ENCODE peak calls at places on chromosomes 7 and 10, in five cellular contexts. One of them, this sample, is unnamed.

GRCh38 chr7:93941956-93942355 is 20.4 kb downstream of the GNG11 start:
- DNase-seq in fibroblast of lung: peak
- DNase-seq in breast epithelium: no peak
- DNase-seq in HCT116: no peak
- DNase-seq in thoracic aorta: no peak
- DNase-seq in this sample: no peak

GRCh38 chr10:116015922-116016321 is 257.1 kb downstream of the GFRA1 start:
- DNase-seq in HCT116: no peak
- DNase-seq in thoracic aorta: no peak
- DNase-seq in breast epithelium: no peak
- DNase-seq in fibroblast of lung: no peak
- DNase-seq in this sample: no peak

GRCh38 chr10:93208717-93209464 is 135.2 kb downstream of the CYP26A1 start:
- DNase-seq in breast epithelium: peak
- DNase-seq in HCT116: no peak
- DNase-seq in thoracic aorta: no peak
- DNase-seq in fibroblast of lung: peak
- DNase-seq in this sample: no peak

GRCh38 chr7:18040196-18040595 is 12.6 kb upstream of the PRPS1L1 start:
- DNase-seq in HCT116: no peak
- DNase-seq in fibroblast of lung: peak
- DNase-seq in breast epithelium: no peak
- DNase-seq in thoracic aorta: no peak
- DNase-seq in this sample: peak

GRCh38 chr10:102235598-102235920 is 5.8 kb downstream of the PITX3 start:
- DNase-seq in thoracic aorta: no peak
- DNase-seq in fibroblast of lung: peak
- DNase-seq in HCT116: no peak
- DNase-seq in breast epithelium: no peak
- DNase-seq in this sample: peak

GRCh38 chr10:33280217-33280616 is 54.2 kb downstream of the NRP1 start:
- DNase-seq in fibroblast of lung: no peak
- DNase-seq in thoracic aorta: no peak
- DNase-seq in HCT116: no peak
- DNase-seq in breast epithelium: no peak
- DNase-seq in this sample: no peak

GRCh38 chr10:36872702-36873393 is 252.6 kb upstream of the ANKRD30A start:
- DNase-seq in fibroblast of lung: no peak
- DNase-seq in breast epithelium: no peak
- DNase-seq in thoracic aorta: no peak
- DNase-seq in HCT116: no peak
- DNase-seq in this sample: no peak

GRCh38 chr7:30901856-30902255 is 9.8 kb upstream of the AQP1 start:
- DNase-seq in breast epithelium: no peak
- DNase-seq in fibroblast of lung: no peak
- DNase-seq in HCT116: no peak
- DNase-seq in thoracic aorta: no peak
- DNase-seq in this sample: no peak

GRCh38 chr7:95772298-95772770 is at the start of gene DYNC1I1:
- DNase-seq in breast epithelium: no peak
- DNase-seq in fibroblast of lung: peak
- DNase-seq in thoracic aorta: peak
- DNase-seq in HCT116: no peak
- DNase-seq in this sample: no peak

GRCh38 chr10:75709830-75710229 is 278.4 kb downstream of the LRMDA start:
- DNase-seq in breast epithelium: no peak
- DNase-seq in fibroblast of lung: no peak
- DNase-seq in thoracic aorta: no peak
- DNase-seq in HCT116: no peak
- DNase-seq in this sample: no peak

GRCh38 chr10:125397608-125398007 is 237.2 kb upstream of the CTBP2 start:
- DNase-seq in HCT116: no peak
- DNase-seq in thoracic aorta: no peak
- DNase-seq in breast epithelium: no peak
- DNase-seq in fibroblast of lung: no peak
- DNase-seq in this sample: no peak

GRCh38 chr10:132478341-132479023 is 59.1 kb upstream of the INPP5A start:
- DNase-seq in HCT116: no peak
- DNase-seq in fibroblast of lung: no peak
- DNase-seq in thoracic aorta: no peak
- DNase-seq in breast epithelium: peak
- DNase-seq in this sample: no peak

GRCh38 chr10:17006631-17007161 is 122.9 kb downstream of the CUBN start:
- DNase-seq in fibroblast of lung: peak
- DNase-seq in thoracic aorta: no peak
- DNase-seq in breast epithelium: no peak
- DNase-seq in HCT116: no peak
- DNase-seq in this sample: no peak

GRCh38 chr7:151244871-151245346 is 3.6 kb downstream of the SMARCD3 start:
- DNase-seq in thoracic aorta: no peak
- DNase-seq in breast epithelium: no peak
- DNase-seq in fibroblast of lung: no peak
- DNase-seq in HCT116: no peak
- DNase-seq in this sample: no peak
- H3K27ac ChIP-seq in thoracic aorta: peak
- H3K27ac ChIP-seq in breast epithelium: no peak
- H3K27ac ChIP-seq in fibroblast of lung: no peak
- H3K27ac ChIP-seq in HCT116: no peak
- H3K27ac ChIP-seq in this sample: no peak

GRCh38 chr10:55474258-55474657 is 673.2 kb upstream of the PCDH15 start:
- DNase-seq in HCT116: no peak
- DNase-seq in breast epithelium: no peak
- DNase-seq in fibroblast of lung: no peak
- DNase-seq in thoracic aorta: no peak
- DNase-seq in this sample: no peak

GRCh38 chr10:55470840-55471239 is 669.8 kb upstream of the PCDH15 start:
- DNase-seq in fibroblast of lung: no peak
- DNase-seq in breast epithelium: no peak
- DNase-seq in HCT116: no peak
- DNase-seq in thoracic aorta: no peak
- DNase-seq in this sample: no peak

GRCh38 chr10:55476129-55476528 is 675.1 kb upstream of the PCDH15 start:
- DNase-seq in HCT116: no peak
- DNase-seq in fibroblast of lung: peak
- DNase-seq in breast epithelium: no peak
- DNase-seq in thoracic aorta: no peak
- DNase-seq in this sample: no peak
- H3K27ac ChIP-seq in HCT116: no peak
- H3K27ac ChIP-seq in fibroblast of lung: no peak
- H3K27ac ChIP-seq in breast epithelium: no peak
- H3K27ac ChIP-seq in thoracic aorta: no peak
- H3K27ac ChIP-seq in this sample: no peak

GRCh38 chr10:119452396-119452795 is 90.1 kb downstream of the RGS10 start:
- DNase-seq in breast epithelium: no peak
- DNase-seq in fibroblast of lung: no peak
- DNase-seq in HCT116: no peak
- DNase-seq in thoracic aorta: no peak
- DNase-seq in this sample: no peak

GRCh38 chr10:119449760-119450461 is 92.6 kb downstream of the RGS10 start:
- DNase-seq in HCT116: no peak
- DNase-seq in thoracic aorta: peak
- DNase-seq in breast epithelium: peak
- DNase-seq in fibroblast of lung: peak
- DNase-seq in this sample: no peak

GRCh38 chr10:119449210-119449584 is 93.3 kb downstream of the RGS10 start:
- DNase-seq in HCT116: no peak
- DNase-seq in breast epithelium: no peak
- DNase-seq in fibroblast of lung: no peak
- DNase-seq in thoracic aorta: no peak
- DNase-seq in this sample: no peak

GRCh38 chr10:119451305-119451896 is 91.1 kb downstream of the RGS10 start:
- DNase-seq in fibroblast of lung: no peak
- DNase-seq in breast epithelium: no peak
- DNase-seq in HCT116: no peak
- DNase-seq in thoracic aorta: no peak
- DNase-seq in this sample: no peak

DNA sequence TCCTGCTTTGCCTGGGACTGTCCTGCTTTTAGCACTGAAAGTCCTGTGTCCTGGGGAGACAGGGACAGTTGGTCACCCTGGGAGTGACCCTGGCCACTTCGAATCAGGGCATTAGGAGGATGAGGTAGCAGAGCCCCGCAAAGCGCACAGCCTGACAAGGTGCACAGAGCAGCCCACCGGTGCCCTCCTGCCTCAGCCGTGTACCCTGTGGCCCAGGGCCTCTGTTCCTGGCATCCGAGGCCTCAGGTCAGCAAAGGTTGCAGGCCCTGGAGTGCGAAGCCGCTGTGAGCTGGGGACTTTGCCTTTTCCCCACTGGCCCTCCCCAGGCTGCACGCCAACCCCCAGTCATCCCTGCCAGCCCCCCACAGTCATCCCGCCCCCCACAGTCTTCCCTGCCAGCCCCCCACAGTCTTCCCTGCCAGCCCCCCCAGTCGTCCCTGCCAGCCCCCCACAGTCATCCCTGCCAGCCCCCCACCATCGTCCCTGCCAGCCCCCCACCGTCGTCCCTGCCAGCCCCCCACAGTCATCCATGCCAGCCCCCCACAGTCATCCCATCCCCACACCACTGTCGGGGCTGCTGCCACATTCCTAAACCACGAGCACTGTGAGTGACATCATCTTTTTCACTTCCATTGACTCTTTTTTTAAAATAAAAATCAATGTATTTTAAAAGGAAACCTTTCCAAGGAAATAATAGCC is 91.8 kb downstream of the RGS10 start:
- DNase-seq in breast epithelium: no peak
- DNase-seq in HCT116: no peak
- DNase-seq in fibroblast of lung: no peak
- DNase-seq in thoracic aorta: no peak
- DNase-seq in this sample: no peak
- H3K27ac ChIP-seq in breast epithelium: peak
- H3K27ac ChIP-seq in HCT116: no peak
- H3K27ac ChIP-seq in fibroblast of lung: peak
- H3K27ac ChIP-seq in thoracic aorta: peak
- H3K27ac ChIP-seq in this sample: no peak

DNA sequence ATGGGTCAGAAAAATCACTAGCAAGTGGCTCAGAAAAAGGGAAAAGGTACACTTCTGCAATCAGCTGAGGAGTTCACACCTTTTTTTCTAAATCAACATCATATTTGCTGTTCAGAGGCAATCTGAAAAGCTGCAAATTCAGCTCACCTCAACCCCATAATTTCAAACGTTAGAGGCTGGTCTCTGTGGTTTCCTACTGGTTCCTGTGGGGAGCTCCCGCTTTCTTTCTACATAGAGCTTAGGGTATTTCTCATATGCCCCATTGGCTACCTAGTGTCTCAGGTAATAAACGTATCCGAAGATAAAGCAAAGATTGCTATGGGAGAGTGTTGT is 5.2 kb upstream of the ZNF22 start:
- DNase-seq in fibroblast of lung: no peak
- DNase-seq in thoracic aorta: no peak
- DNase-seq in HCT116: no peak
- DNase-seq in breast epithelium: no peak
- DNase-seq in this sample: no peak
- H3K27ac ChIP-seq in fibroblast of lung: peak
- H3K27ac ChIP-seq in thoracic aorta: peak
- H3K27ac ChIP-seq in HCT116: no peak
- H3K27ac ChIP-seq in breast epithelium: peak
- H3K27ac ChIP-seq in this sample: no peak

GRCh38 chr10:110456046-110456445 is 41.7 kb upstream of the DUSP5 start:
- DNase-seq in breast epithelium: no peak
- DNase-seq in fibroblast of lung: no peak
- DNase-seq in HCT116: no peak
- DNase-seq in thoracic aorta: no peak
- DNase-seq in this sample: no peak

GRCh38 chr10:110456523-110457091 is 41.1 kb upstream of the DUSP5 start:
- DNase-seq in fibroblast of lung: peak
- DNase-seq in breast epithelium: no peak
- DNase-seq in thoracic aorta: no peak
- DNase-seq in HCT116: no peak
- DNase-seq in this sample: peak

GRCh38 chr10:110458583-110458920 is 39.2 kb upstream of the DUSP5 start:
- DNase-seq in thoracic aorta: no peak
- DNase-seq in breast epithelium: no peak
- DNase-seq in HCT116: no peak
- DNase-seq in fibroblast of lung: no peak
- DNase-seq in this sample: no peak

GRCh38 chr10:110459600-110459999 is 38.1 kb upstream of the DUSP5 start:
- DNase-seq in breast epithelium: no peak
- DNase-seq in HCT116: no peak
- DNase-seq in fibroblast of lung: no peak
- DNase-seq in thoracic aorta: no peak
- DNase-seq in this sample: no peak

GRCh38 chr10:110457851-110458582 is 39.7 kb upstream of the DUSP5 start:
- DNase-seq in thoracic aorta: no peak
- DNase-seq in breast epithelium: no peak
- DNase-seq in fibroblast of lung: no peak
- DNase-seq in HCT116: no peak
- DNase-seq in this sample: no peak
- H3K27ac ChIP-seq in thoracic aorta: no peak
- H3K27ac ChIP-seq in breast epithelium: no peak
- H3K27ac ChIP-seq in fibroblast of lung: no peak
- H3K27ac ChIP-seq in HCT116: no peak
- H3K27ac ChIP-seq in this sample: no peak